ENCODE peak calls at places on chromosomes 2 and 18, in four cellular contexts. E is neuronal stem cell, F is GM23338, Q is HepG2. O is an unnamed sample.

GRCh38 chr2:202221873-202222272 is 16.5 kb downstream of the SUMO1 start:
- DNase-seq in E (no peak), F (peak), Q (no peak), O (peak)

GRCh38 chr2:186044761-186045160 is 306.2 kb downstream of the FSIP2 start:
- DNase-seq in F (no peak), E (no peak), Q (no peak), O (no peak)

GRCh38 chr2:41872646-41873045 is 175.2 kb upstream of the PKDCC start:
- DNase-seq in E (no peak), F (no peak), Q (peak), O (no peak)

GRCh38 chr2:159381574-159381973 is 95.1 kb upstream of the WDSUB1 start:
- DNase-seq in F (no peak), E (no peak), Q (peak), O (no peak)

GRCh38 chr2:220510668-220511067 is 883.2 kb downstream of the SLC4A3 start:
- DNase-seq in F (no peak), Q (no peak), E (no peak), O (no peak)

GRCh38 chr2:50606860-50607259 is 425.1 kb downstream of the NRXN1 start:
- DNase-seq in E (no peak), Q (no peak), F (no peak), O (no peak)

GRCh38 chr2:235820571-235820970 is 326.7 kb downstream of the AGAP1 start:
- DNase-seq in F (no peak), Q (no peak), E (no peak), O (no peak)

GRCh38 chr2:75548036-75548573 is 12.6 kb downstream of the EVA1A start:
- DNase-seq in Q (no peak), E (no peak), F (no peak), O (no peak)

GRCh38 chr2:240387669-240388358 is 47.6 kb upstream of the GPC1 start:
- DNase-seq in F (no peak), E (no peak), Q (peak), O (no peak)

GRCh38 chr2:153487993-153488562 is 9.5 kb upstream of the RPRM start:
- DNase-seq in Q (no peak), F (no peak), E (no peak), O (peak)

GRCh38 chr2:209933499-209934458 is 68.7 kb upstream of the RPE start:
- DNase-seq in F (no peak), E (no peak), Q (no peak), O (no peak)

GRCh38 chr2:105005601-105006000 is 32.3 kb upstream of the MRPS9 start:
- DNase-seq in E (no peak), F (no peak), Q (no peak), O (no peak)
- H2AFZ ChIP-seq in E (peak), F (peak), Q (no peak), O (no peak)

GRCh38 chr2:25982273-25982967 is at the start of gene KIF3C:
- DNase-seq in Q (peak), F (peak), E (peak), O (peak)
- H2AFZ ChIP-seq in Q (peak), F (peak), E (peak), O (peak)

DNA sequence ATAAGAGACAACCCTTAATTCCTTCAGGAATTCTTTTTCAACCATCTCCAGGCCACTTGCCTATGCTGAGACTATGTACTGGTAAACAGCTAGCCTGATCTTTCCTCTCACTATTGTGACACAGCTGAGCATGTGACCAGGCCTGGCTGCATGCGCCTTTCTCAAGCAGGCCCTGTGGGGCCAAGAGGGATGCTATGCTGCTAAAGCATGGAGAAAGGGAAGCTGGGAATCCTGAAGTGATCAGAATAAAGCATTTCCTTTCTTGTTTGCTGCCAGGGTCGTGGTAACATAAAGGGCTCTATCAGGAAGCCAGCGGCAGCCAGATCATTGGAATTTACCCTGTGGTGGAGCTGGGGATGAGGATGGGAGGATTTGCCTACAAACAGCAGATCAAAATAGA is 29.8 kb upstream of the LCLAT1 start:
- DNase-seq in F (peak), E (peak), Q (no peak), O (peak)
- H2AFZ ChIP-seq in F (peak), E (peak), Q (no peak), O (peak)

GRCh38 chr18:68721681-68722583 is 7.0 kb upstream of the TMX3 start:
- DNase-seq in Q (no peak), E (no peak), F (no peak), O (no peak)
- H2AFZ ChIP-seq in Q (no peak), E (no peak), F (no peak), O (no peak)

GRCh38 chr2:105597831-105598293 is 146.8 kb upstream of the NCK2 start:
- DNase-seq in F (no peak), Q (no peak), E (no peak), O (no peak)
- H2AFZ ChIP-seq in F (no peak), Q (no peak), E (no peak), O (no peak)